ENCODE peak calls at places on chromosome 15, in eight cellular contexts. O is SJSA1; C is spleen; L is uterus; K is esophagus muscularis mucosa; W is adipocyte; Z is CD4-positive, CD25-positive, alpha-beta regulatory T cell; S is pancreas. J is an unnamed sample.

GRCh38 chr15:75866916-75867315 is 23.7 kb downstream of the UBE2Q2 start:
- DNase-seq in O (no peak), C (no peak), L (no peak), K (no peak), W (no peak), Z (no peak), S (no peak), J (no peak)

GRCh38 chr15:25640381-25640780 is 201.6 kb upstream of the UBE3A start:
- DNase-seq in O (no peak), C (no peak), L (no peak), K (no peak), W (no peak), Z (no peak), S (no peak), J (no peak)

GRCh38 chr15:98207928-98208327 is 247.4 kb downstream of the ARRDC4 start:
- DNase-seq in O (no peak), C (no peak), L (no peak), K (peak; percentile 60), W (no peak), Z (no peak), S (no peak), J (no peak)

GRCh38 chr15:66897971-66898370 is 167.4 kb upstream of the SMAD3 start:
- DNase-seq in O (no peak), C (no peak), L (no peak), K (no peak), W (no peak), Z (no peak), S (no peak), J (no peak)

GRCh38 chr15:101496198-101496986 is 6.9 kb upstream of the PCSK6 start:
- DNase-seq in O (no peak), C (peak; percentile 71), L (no peak), K (peak; percentile 88), W (no peak), Z (no peak), S (no peak), J (no peak)

GRCh38 chr15:39149636-39150035 is 431.2 kb upstream of the THBS1 start:
- DNase-seq in O (no peak), C (no peak), L (no peak), K (no peak), W (no peak), Z (no peak), S (no peak), J (no peak)

GRCh38 chr15:37079726-37080125 is 20.6 kb downstream of the MEIS2 start:
- DNase-seq in O (no peak), C (no peak), L (no peak), K (no peak), W (peak; percentile 72), Z (no peak), S (no peak), J (no peak)

GRCh38 chr15:30675126-30675525 is 49.2 kb downstream of the ARHGAP11B start:
- DNase-seq in O (no peak), C (no peak), L (no peak), K (no peak), W (peak; percentile 41), Z (no peak), S (no peak), J (no peak)

GRCh38 chr15:68526269-68526668 is 52.5 kb upstream of the CORO2B start:
- DNase-seq in O (no peak), C (no peak), L (no peak), K (no peak), W (peak; percentile 50), Z (no peak), S (no peak), J (no peak)

GRCh38 chr15:50736823-50737222 is 28.7 kb downstream of the SPPL2A start:
- DNase-seq in O (no peak), C (no peak), L (no peak), K (no peak), W (no peak), Z (no peak), S (no peak), J (no peak)

GRCh38 chr15:28912422-28912821 is 26.6 kb downstream of the APBA2 start:
- DNase-seq in O (no peak), C (peak; percentile 54), L (no peak), K (no peak), W (peak; percentile 22), Z (no peak), S (no peak), J (no peak)

GRCh38 chr15:80157215-80157614 is 4.4 kb downstream of the FAH start:
- DNase-seq in O (no peak), C (no peak), L (no peak), K (no peak), W (no peak), Z (no peak), S (no peak), J (no peak)

GRCh38 chr15:77584201-77584600 is 48.5 kb downstream of the LINGO1 start:
- DNase-seq in O (no peak), C (no peak), L (no peak), K (no peak), W (no peak), Z (no peak), S (no peak), J (no peak)

GRCh38 chr15:85289677-85290365 is 90.6 kb upstream of the AKAP13 start:
- DNase-seq in O (peak; percentile 60), C (no peak), L (no peak), K (no peak), W (peak; percentile 81), Z (no peak), S (peak; percentile 64), J (no peak)

GRCh38 chr15:57146394-57147140 is 228.1 kb downstream of the TCF12 start:
- DNase-seq in O (peak; percentile 51), C (no peak), L (no peak), K (no peak), W (peak; percentile 90), Z (no peak), S (no peak), J (no peak)

DNA sequence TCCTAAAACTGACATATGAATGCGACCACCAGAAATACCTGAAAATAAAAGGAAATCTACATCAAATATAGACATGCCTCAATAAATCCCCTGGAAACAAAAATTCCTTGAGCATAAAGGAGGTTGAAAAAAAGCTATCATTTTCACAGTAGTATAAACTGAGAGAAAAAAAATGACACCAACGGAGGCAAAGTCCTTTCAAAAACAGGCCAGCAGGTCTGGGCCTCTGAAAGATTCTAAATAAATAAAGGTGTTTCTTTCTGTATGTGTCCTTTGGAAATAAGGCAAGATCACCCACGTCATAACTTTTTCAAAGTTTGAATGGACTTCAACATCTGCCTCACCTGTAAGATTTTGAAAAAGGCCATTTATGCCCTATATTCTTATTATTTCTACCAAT is 5.0 kb downstream of the CLPX start:
- DNase-seq in O (no peak), C (no peak), L (no peak), K (no peak), W (no peak), Z (no peak), S (no peak), J (no peak)
- H3K36me3 ChIP-seq in O (peaks cover 51% of the 10 kb centered on the region), C (peaks cover 2% of the 10 kb centered on the region), L (no peaks in the 10 kb centered on the region), K (peaks cover 48% of the 10 kb centered on the region), W (peaks cover 48% of the 10 kb centered on the region), Z (peaks cover 47% of the 10 kb centered on the region), S (peaks cover 5% of the 10 kb centered on the region), J (no peaks in the 10 kb centered on the region)

DNA sequence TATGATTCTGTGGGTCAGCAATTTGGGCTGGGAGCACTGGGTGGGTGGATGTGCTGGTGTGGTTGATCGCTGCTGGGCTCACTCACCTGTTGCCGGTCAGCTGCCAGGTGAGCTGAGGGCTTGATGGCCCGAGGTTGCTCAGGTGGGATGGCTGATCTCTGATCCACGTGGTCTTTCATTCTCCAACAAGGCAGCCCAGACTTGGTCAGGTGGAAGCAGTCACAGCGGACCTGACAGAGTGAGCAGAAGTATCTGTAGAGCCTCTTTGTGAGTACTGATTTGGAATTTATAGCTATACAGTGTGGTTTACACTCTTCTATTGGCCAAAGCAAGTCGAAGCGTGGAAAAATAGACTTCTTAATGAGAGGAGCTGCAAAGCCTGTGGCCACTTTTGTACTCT is 97.2 kb upstream of the ADAMTSL3 start:
- DNase-seq in O (no peak), C (no peak), L (no peak), K (peak; percentile 80), W (no peak), Z (no peak), S (no peak), J (no peak)
- H3K36me3 ChIP-seq in O (no peaks in the 10 kb centered on the region), C (no peaks in the 10 kb centered on the region), L (no peaks in the 10 kb centered on the region), K (no peaks in the 10 kb centered on the region), W (no peaks in the 10 kb centered on the region), Z (no peaks in the 10 kb centered on the region), S (no peaks in the 10 kb centered on the region), J (no peaks in the 10 kb centered on the region)

GRCh38 chr15:43439268-43439667 is 53.7 kb downstream of the TP53BP1 start:
- DNase-seq in O (no peak), C (no peak), L (no peak), K (no peak), W (no peak), Z (no peak), S (no peak), J (no peak)

GRCh38 chr15:43446344-43446743 is 46.6 kb downstream of the TP53BP1 start:
- DNase-seq in O (no peak), C (no peak), L (no peak), K (no peak), W (no peak), Z (no peak), S (no peak), J (no peak)

GRCh38 chr15:43440721-43441281 is 52.2 kb downstream of the TP53BP1 start:
- DNase-seq in O (peak; percentile 91), C (no peak), L (peak; percentile 59), K (no peak), W (peak; percentile 98), Z (peak; percentile 4), S (no peak), J (peak; percentile 93)

GRCh38 chr15:43436395-43436794 is 56.6 kb downstream of the TP53BP1 start:
- DNase-seq in O (no peak), C (no peak), L (no peak), K (no peak), W (no peak), Z (no peak), S (no peak), J (no peak)

DNA sequence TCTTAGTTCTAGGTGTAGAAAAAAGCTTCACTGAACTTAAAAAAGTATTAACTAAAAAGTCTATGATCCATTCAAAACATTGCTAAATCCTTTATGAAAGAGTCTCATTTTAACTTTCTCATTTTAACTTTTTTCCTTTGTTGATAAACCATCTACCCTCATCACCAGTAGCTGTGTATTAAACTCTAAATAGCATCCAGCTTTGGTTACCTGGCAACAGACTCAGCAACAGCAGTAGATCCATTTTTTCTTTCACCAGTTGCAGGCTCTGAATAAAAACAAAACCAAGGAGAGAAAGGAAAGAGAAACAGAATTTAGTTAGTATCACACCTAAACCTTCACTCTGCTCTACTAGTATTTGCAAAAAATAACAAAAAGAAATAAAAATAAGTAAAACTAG is 51.6 kb downstream of the TP53BP1 start:
- DNase-seq in O (no peak), C (no peak), L (no peak), K (no peak), W (peak; percentile 69), Z (no peak), S (no peak), J (no peak)
- H3K36me3 ChIP-seq in O (peaks cover 34% of the 10 kb centered on the region), C (no peaks in the 10 kb centered on the region), L (no peaks in the 10 kb centered on the region), K (peaks cover 54% of the 10 kb centered on the region), W (peaks cover 48% of the 10 kb centered on the region), Z (peaks cover 8% of the 10 kb centered on the region), S (peaks cover 5% of the 10 kb centered on the region), J (peaks cover 2% of the 10 kb centered on the region)

DNA sequence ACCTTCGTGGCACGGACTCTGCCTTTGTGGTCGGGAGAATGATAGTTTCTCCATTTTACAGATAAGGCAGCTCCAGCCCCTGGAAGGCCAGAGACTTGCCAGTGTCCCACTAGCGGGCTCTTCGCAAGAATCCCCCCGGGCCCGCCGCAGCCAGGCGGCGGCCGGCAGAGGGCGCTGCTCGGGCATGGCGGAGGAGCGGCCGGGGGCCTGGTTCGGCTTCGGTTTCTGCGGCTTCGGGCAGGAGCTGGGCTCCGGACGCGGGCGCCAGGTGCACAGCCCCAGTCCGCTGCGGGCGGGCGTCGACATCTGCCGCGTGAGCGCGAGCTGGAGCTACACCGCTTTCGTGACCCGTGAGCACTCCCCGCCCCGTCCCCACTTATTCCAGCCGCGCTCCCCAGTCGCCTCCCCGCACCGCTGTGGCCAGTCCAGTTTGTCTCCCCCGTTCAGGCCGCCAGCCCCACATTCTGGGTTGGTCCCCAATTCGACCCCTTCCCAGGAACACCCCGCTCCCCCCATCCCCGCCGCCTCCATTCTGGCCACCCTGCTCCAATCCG is 1.9 kb downstream of the RCCD1 start:
- DNase-seq in O (peak; percentile 72), C (peak; percentile 92), L (peak; percentile 72), K (no peak), W (peak; percentile 91), Z (peak; percentile 57), S (peak; percentile 70), J (no peak)
- H3K36me3 ChIP-seq in O (peaks cover 61% of the 10 kb centered on the region), C (no peaks in the 10 kb centered on the region), L (no peaks in the 10 kb centered on the region), K (peaks cover 29% of the 10 kb centered on the region), W (peaks cover 32% of the 10 kb centered on the region), Z (peaks cover 25% of the 10 kb centered on the region), S (peaks cover 3% of the 10 kb centered on the region), J (no peaks in the 10 kb centered on the region)